ENCODE peak calls at places on chromosomes 5 and 9, in four cellular contexts. One of them, this sample, is unnamed.

GRCh38 chr5:172178301-172179031 is 9.6 kb downstream of the STK10 start:
- DNase-seq in CD4-positive, alpha-beta memory T cell: peak
- DNase-seq in CD4-positive, alpha-beta T cell: no peak
- DNase-seq in neural progenitor cell: peak
- DNase-seq in this sample: no peak

GRCh38 chr5:38413696-38414095 is 142.8 kb downstream of the LIFR start:
- DNase-seq in neural progenitor cell: no peak
- DNase-seq in CD4-positive, alpha-beta T cell: no peak
- DNase-seq in CD4-positive, alpha-beta memory T cell: no peak
- DNase-seq in this sample: no peak

GRCh38 chr9:35814106-35814840 is 569 bp downstream of the HINT2 start:
- DNase-seq in neural progenitor cell: peak
- DNase-seq in CD4-positive, alpha-beta T cell: no peak
- DNase-seq in CD4-positive, alpha-beta memory T cell: no peak
- DNase-seq in this sample: peak

GRCh38 chr9:110088099-110088498 is 119.9 kb downstream of the C9orf152 start:
- DNase-seq in neural progenitor cell: no peak
- DNase-seq in CD4-positive, alpha-beta T cell: no peak
- DNase-seq in CD4-positive, alpha-beta memory T cell: no peak
- DNase-seq in this sample: no peak

GRCh38 chr5:53243403-53243802 is 133.8 kb upstream of the MOCS2 start:
- DNase-seq in neural progenitor cell: no peak
- DNase-seq in CD4-positive, alpha-beta T cell: no peak
- DNase-seq in CD4-positive, alpha-beta memory T cell: no peak
- DNase-seq in this sample: no peak

GRCh38 chr5:177025139-177025538 is 2.6 kb downstream of the ZNF346 start:
- DNase-seq in neural progenitor cell: no peak
- DNase-seq in CD4-positive, alpha-beta T cell: no peak
- DNase-seq in CD4-positive, alpha-beta memory T cell: no peak
- DNase-seq in this sample: no peak

GRCh38 chr5:138722518-138722917 is 30.7 kb upstream of the CTNNA1 start:
- DNase-seq in neural progenitor cell: no peak
- DNase-seq in CD4-positive, alpha-beta T cell: no peak
- DNase-seq in CD4-positive, alpha-beta memory T cell: no peak
- DNase-seq in this sample: no peak

GRCh38 chr5:146474040-146474439 is 26.9 kb downstream of the TCERG1 start:
- DNase-seq in CD4-positive, alpha-beta memory T cell: no peak
- DNase-seq in neural progenitor cell: no peak
- DNase-seq in CD4-positive, alpha-beta T cell: no peak
- DNase-seq in this sample: no peak

GRCh38 chr5:53335115-53335514 is 145.3 kb upstream of the FST start:
- DNase-seq in neural progenitor cell: peak
- DNase-seq in CD4-positive, alpha-beta memory T cell: no peak
- DNase-seq in CD4-positive, alpha-beta T cell: no peak
- DNase-seq in this sample: no peak

GRCh38 chr5:151671979-151672378 is 14.7 kb downstream of the SPARC start:
- DNase-seq in CD4-positive, alpha-beta memory T cell: no peak
- DNase-seq in CD4-positive, alpha-beta T cell: no peak
- DNase-seq in neural progenitor cell: no peak
- DNase-seq in this sample: peak

GRCh38 chr5:1035421-1036405 is 27.1 kb downstream of the NKD2 start:
- DNase-seq in neural progenitor cell: no peak
- DNase-seq in CD4-positive, alpha-beta memory T cell: no peak
- DNase-seq in CD4-positive, alpha-beta T cell: no peak
- DNase-seq in this sample: peak

GRCh38 chr5:107870984-107871383 is 200.2 kb upstream of the EFNA5 start:
- DNase-seq in neural progenitor cell: no peak
- DNase-seq in CD4-positive, alpha-beta T cell: no peak
- DNase-seq in CD4-positive, alpha-beta memory T cell: no peak
- DNase-seq in this sample: no peak

GRCh38 chr5:91219141-91219802 is 163.8 kb downstream of the ARRDC3 start:
- DNase-seq in CD4-positive, alpha-beta memory T cell: no peak
- DNase-seq in CD4-positive, alpha-beta T cell: no peak
- DNase-seq in neural progenitor cell: no peak
- DNase-seq in this sample: no peak

GRCh38 chr5:62296998-62297397 is 9.0 kb upstream of the KIF2A start:
- DNase-seq in CD4-positive, alpha-beta memory T cell: no peak
- DNase-seq in neural progenitor cell: no peak
- DNase-seq in CD4-positive, alpha-beta T cell: no peak
- DNase-seq in this sample: no peak

GRCh38 chr9:105259731-105260612 is 15.5 kb downstream of the SLC44A1 start:
- DNase-seq in neural progenitor cell: no peak
- DNase-seq in CD4-positive, alpha-beta memory T cell: no peak
- DNase-seq in CD4-positive, alpha-beta T cell: no peak
- DNase-seq in this sample: no peak

GRCh38 chr9:105257767-105258166 is 13.3 kb downstream of the SLC44A1 start:
- DNase-seq in neural progenitor cell: no peak
- DNase-seq in CD4-positive, alpha-beta T cell: no peak
- DNase-seq in CD4-positive, alpha-beta memory T cell: no peak
- DNase-seq in this sample: no peak

GRCh38 chr9:105258225-105258737 is 13.8 kb downstream of the SLC44A1 start:
- DNase-seq in neural progenitor cell: no peak
- DNase-seq in CD4-positive, alpha-beta memory T cell: no peak
- DNase-seq in CD4-positive, alpha-beta T cell: no peak
- DNase-seq in this sample: no peak

GRCh38 chr9:105262497-105262896 is 18.0 kb downstream of the SLC44A1 start:
- DNase-seq in neural progenitor cell: no peak
- DNase-seq in CD4-positive, alpha-beta memory T cell: no peak
- DNase-seq in CD4-positive, alpha-beta T cell: no peak
- DNase-seq in this sample: no peak

DNA sequence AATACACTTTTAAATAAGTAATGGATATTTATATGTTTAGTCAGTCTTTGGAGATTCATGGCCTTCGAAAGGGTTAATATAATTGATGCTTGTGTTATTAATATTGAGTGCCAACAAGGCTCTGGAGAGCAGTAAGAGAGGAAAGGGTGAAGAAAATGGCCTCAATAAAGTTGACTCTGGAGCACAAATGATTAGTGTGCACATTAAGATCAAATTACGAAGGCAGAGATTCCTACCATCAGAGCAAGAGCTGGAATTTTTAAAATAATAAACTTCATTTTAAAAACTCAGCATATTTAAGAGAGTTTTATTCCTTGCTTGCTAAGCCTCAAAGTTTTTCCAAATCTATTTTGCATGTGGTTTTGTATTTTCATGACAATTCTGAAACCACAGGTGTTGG is 14.8 kb downstream of the SLC44A1 start:
- DNase-seq in neural progenitor cell: no peak
- DNase-seq in CD4-positive, alpha-beta memory T cell: no peak
- DNase-seq in CD4-positive, alpha-beta T cell: no peak
- DNase-seq in this sample: no peak
- H3K27ac ChIP-seq in neural progenitor cell: no peak
- H3K27ac ChIP-seq in CD4-positive, alpha-beta memory T cell: no peak
- H3K27ac ChIP-seq in CD4-positive, alpha-beta T cell: no peak
- H3K27ac ChIP-seq in this sample: no peak

GRCh38 chr5:135436856-135437795 is 10.0 kb downstream of the DCANP1 start:
- DNase-seq in CD4-positive, alpha-beta memory T cell: no peak
- DNase-seq in CD4-positive, alpha-beta T cell: no peak
- DNase-seq in neural progenitor cell: no peak
- DNase-seq in this sample: no peak
- H3K27ac ChIP-seq in CD4-positive, alpha-beta memory T cell: no peak
- H3K27ac ChIP-seq in CD4-positive, alpha-beta T cell: no peak
- H3K27ac ChIP-seq in neural progenitor cell: no peak
- H3K27ac ChIP-seq in this sample: peak

DNA sequence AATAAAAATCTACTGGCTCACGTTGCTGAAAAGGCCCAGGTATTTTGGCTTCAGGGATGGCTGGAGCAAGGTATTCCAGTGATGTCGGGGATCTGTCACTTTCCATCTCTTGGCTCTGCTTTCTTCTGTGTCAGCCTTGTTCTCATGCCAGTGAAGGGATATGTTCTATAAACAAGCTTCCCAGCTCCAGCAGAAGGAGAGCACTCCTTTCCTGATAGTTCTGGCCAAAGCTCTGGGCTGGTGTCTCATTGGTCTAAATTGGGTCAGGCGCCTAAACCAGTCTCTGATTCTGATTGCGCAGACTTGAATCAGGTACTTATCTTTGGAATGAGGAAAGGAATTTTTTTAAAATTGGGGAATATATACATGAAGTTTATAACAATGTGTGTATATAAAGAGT is 5.1 kb downstream of the SNX30 start:
- DNase-seq in CD4-positive, alpha-beta T cell: no peak
- DNase-seq in CD4-positive, alpha-beta memory T cell: no peak
- DNase-seq in neural progenitor cell: no peak
- DNase-seq in this sample: no peak
- H3K27ac ChIP-seq in CD4-positive, alpha-beta T cell: no peak
- H3K27ac ChIP-seq in CD4-positive, alpha-beta memory T cell: no peak
- H3K27ac ChIP-seq in neural progenitor cell: no peak
- H3K27ac ChIP-seq in this sample: peak

GRCh38 chr9:129999123-129999510 is 43.9 kb downstream of the FNBP1 start:
- DNase-seq in CD4-positive, alpha-beta memory T cell: no peak
- DNase-seq in neural progenitor cell: no peak
- DNase-seq in CD4-positive, alpha-beta T cell: no peak
- DNase-seq in this sample: no peak
- H3K27ac ChIP-seq in CD4-positive, alpha-beta memory T cell: peak
- H3K27ac ChIP-seq in neural progenitor cell: no peak
- H3K27ac ChIP-seq in CD4-positive, alpha-beta T cell: peak
- H3K27ac ChIP-seq in this sample: no peak

GRCh38 chr9:130156672-130157071 is 15.5 kb upstream of the NCS1 start:
- DNase-seq in neural progenitor cell: no peak
- DNase-seq in CD4-positive, alpha-beta T cell: no peak
- DNase-seq in CD4-positive, alpha-beta memory T cell: no peak
- DNase-seq in this sample: no peak

GRCh38 chr9:130157079-130157478 is 15.1 kb upstream of the NCS1 start:
- DNase-seq in CD4-positive, alpha-beta T cell: no peak
- DNase-seq in neural progenitor cell: no peak
- DNase-seq in CD4-positive, alpha-beta memory T cell: no peak
- DNase-seq in this sample: no peak

GRCh38 chr9:130159057-130159456 is 13.1 kb upstream of the NCS1 start:
- DNase-seq in CD4-positive, alpha-beta memory T cell: no peak
- DNase-seq in CD4-positive, alpha-beta T cell: no peak
- DNase-seq in neural progenitor cell: no peak
- DNase-seq in this sample: no peak

GRCh38 chr9:130154816-130155215 is 17.4 kb upstream of the NCS1 start:
- DNase-seq in neural progenitor cell: no peak
- DNase-seq in CD4-positive, alpha-beta T cell: no peak
- DNase-seq in CD4-positive, alpha-beta memory T cell: no peak
- DNase-seq in this sample: no peak

DNA sequence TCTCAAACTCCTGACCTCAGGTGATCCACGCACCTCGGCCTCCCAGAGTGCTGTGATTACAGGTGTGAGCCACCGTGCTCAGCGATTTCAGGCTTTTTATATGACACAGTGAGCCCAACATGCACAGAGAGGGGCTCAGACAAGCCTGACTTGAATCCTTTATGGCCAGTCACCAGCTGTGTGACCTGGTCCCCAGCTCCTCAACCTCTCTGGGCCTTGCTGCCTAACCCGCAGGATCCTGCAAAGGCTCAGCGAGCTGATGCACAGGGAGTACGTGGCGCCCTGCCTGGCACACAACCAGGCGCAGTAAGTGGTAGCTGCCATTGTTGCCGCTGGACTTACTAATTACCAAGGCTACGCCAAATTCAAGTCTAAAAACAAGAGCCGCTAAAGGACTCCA is 16.6 kb upstream of the NCS1 start:
- DNase-seq in CD4-positive, alpha-beta T cell: no peak
- DNase-seq in CD4-positive, alpha-beta memory T cell: no peak
- DNase-seq in neural progenitor cell: no peak
- DNase-seq in this sample: no peak
- H3K27ac ChIP-seq in CD4-positive, alpha-beta T cell: no peak
- H3K27ac ChIP-seq in CD4-positive, alpha-beta memory T cell: no peak
- H3K27ac ChIP-seq in neural progenitor cell: no peak
- H3K27ac ChIP-seq in this sample: no peak

DNA sequence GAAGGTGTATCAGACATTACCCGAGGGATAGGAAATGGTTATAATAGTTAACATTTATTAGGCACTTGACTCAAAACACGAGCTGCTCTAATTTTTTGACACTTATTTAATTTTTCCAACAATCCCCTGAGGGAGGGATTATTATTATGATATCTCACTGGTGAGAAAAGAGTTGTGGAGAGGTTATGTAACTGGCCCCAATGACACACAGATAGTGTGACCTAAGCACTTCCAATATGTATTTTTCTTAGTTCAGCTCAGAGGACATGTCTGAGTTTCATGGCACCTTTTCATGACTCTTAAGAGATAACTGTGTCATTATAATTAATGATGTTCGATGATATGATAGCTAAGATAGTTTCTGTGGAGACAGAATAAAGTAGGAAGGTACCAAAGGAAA is 86.9 kb downstream of the PTCD2 start:
- DNase-seq in CD4-positive, alpha-beta T cell: no peak
- DNase-seq in neural progenitor cell: no peak
- DNase-seq in CD4-positive, alpha-beta memory T cell: no peak
- DNase-seq in this sample: no peak
- H3K27ac ChIP-seq in CD4-positive, alpha-beta T cell: no peak
- H3K27ac ChIP-seq in neural progenitor cell: no peak
- H3K27ac ChIP-seq in CD4-positive, alpha-beta memory T cell: no peak
- H3K27ac ChIP-seq in this sample: no peak

DNA sequence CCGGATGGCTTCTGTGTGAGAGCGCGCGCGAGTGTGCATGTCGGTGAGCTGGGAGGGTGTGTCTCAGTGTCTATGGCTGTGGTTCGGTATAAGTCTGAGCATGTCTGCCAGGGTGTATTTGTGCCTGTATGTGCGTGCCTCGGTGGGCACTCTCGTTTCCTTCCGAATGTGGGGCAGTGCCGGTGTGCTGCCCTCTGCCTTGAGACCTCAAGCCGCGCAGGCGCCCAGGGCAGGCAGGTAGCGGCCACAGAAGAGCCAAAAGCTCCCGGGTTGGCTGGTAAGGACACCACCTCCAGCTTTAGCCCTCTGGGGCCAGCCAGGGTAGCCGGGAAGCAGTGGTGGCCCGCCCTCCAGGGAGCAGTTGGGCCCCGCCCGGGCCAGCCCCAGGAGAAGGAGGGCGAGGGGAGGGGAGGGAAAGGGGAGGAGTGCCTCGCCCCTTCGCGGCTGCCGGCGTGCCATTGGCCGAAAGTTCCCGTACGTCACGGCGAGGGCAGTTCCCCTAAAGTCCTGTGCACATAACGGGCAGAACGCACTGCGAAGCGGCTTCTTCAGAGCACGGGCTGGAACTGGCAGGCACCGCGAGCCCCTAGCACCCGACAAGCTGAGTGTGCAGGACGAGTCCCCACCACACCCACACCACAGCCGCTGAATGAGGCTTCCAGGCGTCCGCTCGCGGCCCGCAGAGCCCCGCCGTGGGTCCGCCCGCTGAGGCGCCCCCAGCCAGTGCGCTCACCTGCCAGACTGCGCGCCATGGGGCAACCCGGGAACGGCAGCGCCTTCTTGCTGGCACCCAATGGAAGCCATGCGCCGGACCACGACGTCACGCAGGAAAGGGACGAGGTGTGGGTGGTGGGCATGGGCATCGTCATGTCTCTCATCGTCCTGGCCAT is at the start of gene ADRB2:
- DNase-seq in CD4-positive, alpha-beta memory T cell: peak
- DNase-seq in CD4-positive, alpha-beta T cell: peak
- DNase-seq in neural progenitor cell: peak
- DNase-seq in this sample: peak
- H3K27ac ChIP-seq in CD4-positive, alpha-beta memory T cell: peak
- H3K27ac ChIP-seq in CD4-positive, alpha-beta T cell: peak
- H3K27ac ChIP-seq in neural progenitor cell: no peak
- H3K27ac ChIP-seq in this sample: peak

DNA sequence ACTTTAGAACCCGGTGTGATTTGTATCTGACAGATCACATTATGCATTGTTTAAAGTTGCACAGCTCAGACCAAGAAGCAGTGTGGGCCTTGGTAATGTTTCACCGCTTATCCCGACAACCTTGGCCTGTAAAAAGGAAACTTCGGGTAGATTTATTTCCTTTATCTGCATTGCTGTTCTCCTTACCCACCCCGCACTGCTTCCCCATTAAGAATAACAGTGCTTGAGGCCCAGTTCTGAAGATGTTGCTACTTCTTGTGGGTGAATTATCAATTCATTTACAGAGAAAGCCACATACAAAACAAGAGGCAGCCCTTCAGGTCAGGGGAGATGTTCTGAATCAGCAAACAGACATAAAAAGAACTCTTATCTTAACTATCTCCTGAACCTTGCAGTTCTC is 8.4 kb downstream of the SMARCA2 start:
- DNase-seq in neural progenitor cell: no peak
- DNase-seq in CD4-positive, alpha-beta T cell: no peak
- DNase-seq in CD4-positive, alpha-beta memory T cell: no peak
- DNase-seq in this sample: no peak
- H3K27ac ChIP-seq in neural progenitor cell: no peak
- H3K27ac ChIP-seq in CD4-positive, alpha-beta T cell: no peak
- H3K27ac ChIP-seq in CD4-positive, alpha-beta memory T cell: peak
- H3K27ac ChIP-seq in this sample: peak

This sample was measured in psoas muscle.